ENCODE peak calls at places on chromosome X, in seven cellular contexts. U is cardiac muscle cell, X is heart left ventricle, B is thoracic aorta, Q is K562, D is lower lobe of right lung, O is HL-60. M is an unnamed sample.
A peak's percentile ranks its signal among the peaks of the same experiment; 100 is the strongest.

GRCh38 chrX:100410083-100410590 is at the start of gene PCDH19:
- DNase-seq in U (peak; percentile 89), X (peak; percentile 76), B (no peak), Q (no peak), D (peak; percentile 52), O (no peak), M (no peak)

GRCh38 chrX:136200466-136200865 is 50.7 kb downstream of the MAP7D3 start:
- DNase-seq in U (no peak), X (no peak), B (no peak), Q (peak; percentile 51), D (no peak), O (no peak), M (no peak)

GRCh38 chrX:40433160-40433559 is 147.6 kb upstream of the ATP6AP2 start:
- DNase-seq in U (no peak), X (no peak), B (no peak), Q (no peak), D (no peak), O (no peak), M (no peak)

GRCh38 chrX:1462596-1463251 is 10.0 kb upstream of the ASMTL start:
- DNase-seq in U (no peak), X (peak; percentile 43), B (no peak), Q (peak; percentile 30), D (peak; percentile 19), O (no peak), M (no peak)

GRCh38 chrX:2503591-2504500 is 3.1 kb upstream of the DHRSX start:
- DNase-seq in U (no peak), X (no peak), B (no peak), Q (no peak), D (no peak), O (no peak), M (no peak)

GRCh38 chrX:131881194-131881593 is 141.9 kb upstream of the STK26 start:
- DNase-seq in U (no peak), X (no peak), B (no peak), Q (peak; percentile 8), D (no peak), O (no peak), M (no peak)

GRCh38 chrX:117835034-117835433 is 281.6 kb downstream of the KLHL13 start:
- DNase-seq in U (no peak), X (no peak), B (no peak), Q (no peak), D (no peak), O (no peak), M (no peak)

GRCh38 chrX:3145716-3146115 is 104.4 kb downstream of the ARSF start:
- DNase-seq in U (no peak), X (no peak), B (no peak), Q (no peak), D (no peak), O (no peak), M (no peak)

GRCh38 chrX:34612036-34612435 is 45.0 kb downstream of the TMEM47 start:
- DNase-seq in U (no peak), X (no peak), B (no peak), Q (no peak), D (no peak), O (no peak), M (no peak)

GRCh38 chrX:110462957-110463356 is 104.3 kb downstream of the RTL9 start:
- DNase-seq in U (no peak), X (no peak), B (no peak), Q (no peak), D (no peak), O (no peak), M (no peak)

GRCh38 chrX:39065051-39065871 is 264.0 kb downstream of the MID1IP1 start:
- DNase-seq in U (peak; percentile 14), X (no peak), B (no peak), Q (no peak), D (no peak), O (no peak), M (no peak)

GRCh38 chrX:15781964-15782711 is 8.1 kb upstream of the ZRSR2 start:
- DNase-seq in U (no peak), X (no peak), B (no peak), Q (no peak), D (no peak), O (no peak), M (no peak)
- TF ChIP-seq CTCF in U (no peak), X (no peak), B (no peak), Q (no peak), D (no peak), O (no peak), M (no peak)

GRCh38 chrX:18353931-18354368 is 538 bp downstream of the SCML2 start:
- DNase-seq in U (peak; percentile 38), X (no peak), B (no peak), Q (peak; percentile 48), D (no peak), O (no peak), M (no peak)
- H3K4me3 ChIP-seq in U (peak overlapping the region; percentile 49), X (peak overlapping the region; percentile 43), B (peak overlapping the region; percentile 76), Q (peak overlapping the region; percentile 62), D (peak overlapping the region; percentile 62), O (peak overlapping the region; percentile 65), M (peak overlapping the region; percentile 67)

GRCh38 chrX:87626996-87627395 is 109.4 kb downstream of the KLHL4 start:
- DNase-seq in U (no peak), X (no peak), B (no peak), Q (no peak), D (no peak), O (no peak), M (no peak)
- H3K27ac ChIP-seq in U (no peak overlapping the region), X (no peak overlapping the region), B (no peak overlapping the region), Q (no peak overlapping the region), D (no peak overlapping the region), O (no peak overlapping the region), M (no peak overlapping the region)

GRCh38 chrX:95076449-95076848 is 1402.4 kb downstream of the FAM133A start:
- DNase-seq in U (peak; percentile 37), X (no peak), B (no peak), Q (no peak), D (no peak), O (no peak), M (no peak)
- TF ChIP-seq CTCF in U (peak; percentile 53), X (peak; percentile 35), B (no peak), Q (peak; percentile 28), D (no peak), O (peak; percentile 27), M (peak; percentile 62)

DNA sequence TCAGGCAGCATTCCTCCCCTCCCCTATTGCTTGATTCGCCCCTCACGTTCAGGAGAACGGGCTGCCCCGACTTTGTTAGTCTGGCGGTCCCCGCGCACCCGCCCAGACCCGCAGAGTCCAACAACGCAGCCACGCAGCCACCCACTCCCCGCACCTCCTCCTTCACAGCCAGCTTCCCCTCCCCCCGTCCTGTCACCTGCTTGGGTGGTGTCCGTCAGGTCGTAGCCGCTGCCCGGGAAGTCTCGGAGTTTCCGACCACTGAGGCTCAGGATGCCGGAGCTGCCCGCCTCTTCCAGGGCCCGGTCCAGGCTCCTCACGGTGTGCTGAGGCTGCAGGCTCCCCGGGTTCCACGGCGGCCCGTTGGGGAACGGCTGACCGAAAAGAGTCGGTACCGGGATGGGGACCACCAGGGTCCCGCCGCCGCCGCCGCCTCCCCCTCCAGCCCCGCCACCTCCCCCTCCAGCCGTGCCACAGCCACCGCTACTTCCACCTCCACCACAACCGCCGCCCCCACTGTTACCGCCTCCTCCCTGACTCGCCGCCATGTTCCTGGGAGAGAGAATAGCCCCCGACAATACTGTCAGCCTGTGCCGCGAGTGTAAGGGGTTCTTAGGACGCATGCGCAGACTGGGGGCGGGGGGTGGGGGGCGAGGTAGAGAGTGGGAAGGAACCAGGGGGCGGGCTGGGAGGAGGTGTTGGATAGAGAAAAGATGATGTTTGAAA is at the start of gene LRCH2:
- DNase-seq in U (peak; percentile 83), X (peak; percentile 61), B (no peak), Q (no peak), D (peak; percentile 51), O (no peak), M (peak; percentile 4)
- H3K4me3 ChIP-seq in U (peak within 1 kb of the TSS; percentile 94), X (peak within 1 kb of the TSS; percentile 34), B (peak within 1 kb of the TSS; percentile 76), Q (no peak within 1 kb of the TSS), D (peak within 1 kb of the TSS; percentile 54), O (no peak within 1 kb of the TSS), M (peak within 1 kb of the TSS; percentile 80)

GRCh38 chrX:10064736-10065135 is 92.0 kb upstream of the CLCN4 start:
- DNase-seq in U (no peak), X (no peak), B (no peak), Q (no peak), D (peak; percentile 56), O (no peak), M (no peak)

GRCh38 chrX:10062980-10063379 is 93.8 kb upstream of the CLCN4 start:
- DNase-seq in U (no peak), X (no peak), B (no peak), Q (no peak), D (no peak), O (no peak), M (no peak)

GRCh38 chrX:10062352-10062751 is 94.4 kb upstream of the CLCN4 start:
- DNase-seq in U (no peak), X (no peak), B (no peak), Q (no peak), D (no peak), O (no peak), M (no peak)
- H3K27ac ChIP-seq in U (no peak overlapping the region), X (no peak overlapping the region), B (no peak overlapping the region), Q (no peak overlapping the region), D (no peak overlapping the region), O (no peak overlapping the region), M (no peak overlapping the region)

DNA sequence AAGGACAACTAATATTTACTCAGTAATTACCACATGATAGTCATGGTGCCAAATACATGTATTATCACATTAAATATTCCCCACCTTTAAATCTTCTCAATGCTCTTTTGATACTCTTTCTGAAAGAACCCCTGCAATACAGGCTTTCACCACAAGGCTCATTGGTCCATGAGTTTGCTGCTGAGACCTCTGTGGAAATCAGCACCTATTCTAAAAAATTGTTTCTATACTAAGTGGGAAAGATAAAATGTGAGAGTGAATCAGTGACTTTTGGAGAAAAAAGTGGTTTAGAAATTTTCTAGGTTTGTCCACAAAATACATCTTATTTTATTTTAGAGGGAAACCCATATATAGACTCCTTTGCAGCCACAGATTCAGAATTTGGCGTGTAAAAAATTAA is 257.3 kb downstream of the ZIC3 start:
- DNase-seq in U (no peak), X (no peak), B (no peak), Q (no peak), D (no peak), O (no peak), M (no peak)
- TF ChIP-seq CTCF in U (no peak), X (no peak), B (no peak), Q (no peak), D (no peak), O (no peak), M (no peak)

M was measured in AG04450.